ENCODE peak calls at places on chromosomes 3 and 15, in seven cellular contexts. R, L, Q, I, K, A and B are unnamed samples.

GRCh38 chr15:99734575-99734974 is 1.3 kb upstream of the LYSMD4 start:
- DNase-seq in R (no peak), L (no peak), Q (no peak), I (no peak), K (no peak), A (no peak), B (no peak)

GRCh38 chr3:173584834-173585831 is 187.6 kb downstream of the NLGN1 start:
- DNase-seq in R (no peak), L (peak; percentile 24), Q (peak; percentile 77), I (peak; percentile 16), K (peak; percentile 71), A (peak; percentile 2), B (no peak)

GRCh38 chr3:141262306-141262705 is 30.7 kb downstream of the PXYLP1 start:
- DNase-seq in R (peak; percentile 67), L (peak; percentile 68), Q (peak; percentile 63), I (no peak), K (peak; percentile 85), A (no peak), B (no peak)

GRCh38 chr3:89488800-89489580 is 381.6 kb downstream of the EPHA3 start:
- DNase-seq in R (no peak), L (no peak), Q (no peak), I (no peak), K (no peak), A (no peak), B (no peak)

GRCh38 chr15:100328796-100329195 is 13.0 kb downstream of the ADAMTS17 start:
- DNase-seq in R (no peak), L (no peak), Q (no peak), I (no peak), K (no peak), A (no peak), B (no peak)

GRCh38 chr15:64019764-64020163 is 26.5 kb downstream of the DAPK2 start:
- DNase-seq in R (no peak), L (no peak), Q (peak; percentile 56), I (no peak), K (no peak), A (no peak), B (no peak)

GRCh38 chr3:74500257-74500656 is 114.2 kb downstream of the CNTN3 start:
- DNase-seq in R (no peak), L (no peak), Q (peak; percentile 55), I (no peak), K (no peak), A (no peak), B (no peak)

GRCh38 chr3:107956991-107957467 is 133.8 kb downstream of the CD47 start:
- DNase-seq in R (no peak), L (no peak), Q (peak; percentile 97), I (peak; percentile 87), K (peak; percentile 18), A (no peak), B (no peak)

GRCh38 chr3:13144163-13145023 is 71.2 kb upstream of the IQSEC1 start:
- DNase-seq in R (no peak), L (no peak), Q (no peak), I (no peak), K (no peak), A (no peak), B (no peak)

GRCh38 chr3:188212308-188212969 is 58.5 kb downstream of the LPP start:
- DNase-seq in R (peak; percentile 83), L (no peak), Q (peak; percentile 79), I (no peak), K (peak; percentile 86), A (no peak), B (no peak)

GRCh38 chr3:177482048-177482741 is 284.9 kb upstream of the TBL1XR1 start:
- DNase-seq in R (no peak), L (no peak), Q (peak; percentile 46), I (no peak), K (peak; percentile 88), A (no peak), B (no peak)

GRCh38 chr15:80932989-80933388 is 56.6 kb downstream of the MESD start:
- DNase-seq in R (peak; percentile 72), L (peak; percentile 14), Q (no peak), I (no peak), K (peak; percentile 22), A (no peak), B (no peak)

GRCh38 chr3:161475905-161476304 is 20.7 kb upstream of the OTOL1 start:
- DNase-seq in R (no peak), L (peak; percentile 65), Q (no peak), I (no peak), K (peak; percentile 37), A (no peak), B (no peak)

GRCh38 chr3:131477813-131478212 is 25.0 kb downstream of the MRPL3 start:
- DNase-seq in R (no peak), L (no peak), Q (no peak), I (no peak), K (no peak), A (no peak), B (no peak)

GRCh38 chr3:186757686-186758220 is 25.6 kb upstream of the EIF4A2 start:
- DNase-seq in R (no peak), L (no peak), Q (no peak), I (no peak), K (no peak), A (no peak), B (no peak)

GRCh38 chr3:59290358-59290757 is 240.5 kb upstream of the CFAP20DC start:
- DNase-seq in R (no peak), L (no peak), Q (peak; percentile 39), I (no peak), K (peak; percentile 10), A (no peak), B (no peak)

GRCh38 chr15:101357885-101358284 is 62.8 kb upstream of the SNRPA1 start:
- DNase-seq in R (no peak), L (no peak), Q (no peak), I (no peak), K (no peak), A (no peak), B (no peak)

GRCh38 chr3:109927161-109927560 is 589.8 kb upstream of the DPPA4 start:
- DNase-seq in R (peak; percentile 83), L (peak; percentile 96), Q (peak; percentile 92), I (peak; percentile 78), K (peak; percentile 97), A (no peak), B (no peak)

GRCh38 chr15:69540622-69541021 is 88.0 kb downstream of the RPLP1 start:
- DNase-seq in R (no peak), L (no peak), Q (no peak), I (no peak), K (no peak), A (no peak), B (no peak)

GRCh38 chr3:126928921-126929485 is 53.9 kb upstream of the PLXNA1 start:
- DNase-seq in R (no peak), L (no peak), Q (no peak), I (no peak), K (no peak), A (no peak), B (no peak)

GRCh38 chr3:126927405-126927750 is 55.5 kb upstream of the PLXNA1 start:
- DNase-seq in R (no peak), L (no peak), Q (no peak), I (no peak), K (no peak), A (no peak), B (no peak)

GRCh38 chr3:126925411-126926171 is 57.3 kb upstream of the PLXNA1 start:
- DNase-seq in R (no peak), L (no peak), Q (no peak), I (no peak), K (no peak), A (no peak), B (no peak)

GRCh38 chr3:126927846-126928245 is 55.1 kb upstream of the PLXNA1 start:
- DNase-seq in R (no peak), L (peak; percentile 47), Q (no peak), I (no peak), K (no peak), A (no peak), B (no peak)

GRCh38 chr3:126926684-126927404 is 56.1 kb upstream of the PLXNA1 start:
- DNase-seq in R (peak; percentile 55), L (peak; percentile 85), Q (peak; percentile 84), I (no peak), K (peak; percentile 89), A (no peak), B (peak; percentile 81)
- TF ChIP-seq CTCF in R (peak; percentile 54), L (peak; percentile 70), Q (peak; percentile 61), I (peak; percentile 22), K (peak; percentile 41), A (no peak), B (no peak)

DNA sequence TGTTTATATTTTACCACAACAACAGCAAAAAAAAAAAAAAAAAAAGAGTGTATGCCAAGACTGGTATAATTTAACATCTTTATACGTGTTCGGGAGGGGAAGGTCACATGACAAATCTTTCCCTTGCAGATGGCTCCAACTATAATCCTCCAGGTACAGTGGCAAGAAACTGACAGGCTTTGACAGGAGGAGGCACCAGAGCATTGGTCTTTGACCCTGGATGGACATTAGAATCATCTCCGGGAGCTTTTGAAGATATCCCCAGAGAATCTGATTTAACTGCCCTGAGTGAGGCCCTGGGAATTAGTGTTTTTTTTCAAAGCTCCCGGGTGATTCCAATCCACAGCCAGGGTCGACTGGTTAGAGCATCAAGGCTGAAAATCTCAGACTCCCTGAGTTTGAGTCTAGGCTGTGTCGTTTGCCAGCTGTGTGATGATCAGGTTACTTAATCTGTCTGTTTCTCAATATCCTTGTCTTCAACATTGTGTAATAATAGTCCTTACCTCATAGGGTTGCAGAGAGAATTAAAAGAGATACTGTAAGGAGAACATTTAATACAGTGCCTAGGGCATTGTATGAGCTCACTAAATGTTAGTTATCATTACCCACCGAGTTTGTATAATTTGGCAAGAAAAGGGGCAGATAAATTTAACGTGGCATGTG is 8.9 kb upstream of the SEMA5B start:
- DNase-seq in R (peak; percentile 8), L (peak; percentile 25), Q (peak; percentile 69), I (no peak), K (no peak), A (no peak), B (no peak)
- TF ChIP-seq CTCF in R (no peak), L (no peak), Q (no peak), I (no peak), K (no peak), A (no peak), B (no peak)

GRCh38 chr15:73366766-73367623 is 1.8 kb downstream of the HCN4 start:
- DNase-seq in R (no peak), L (no peak), Q (no peak), I (no peak), K (no peak), A (no peak), B (no peak)
- TF ChIP-seq CTCF in R (no peak), L (no peak), Q (no peak), I (no peak), K (no peak), A (no peak), B (no peak)

DNA sequence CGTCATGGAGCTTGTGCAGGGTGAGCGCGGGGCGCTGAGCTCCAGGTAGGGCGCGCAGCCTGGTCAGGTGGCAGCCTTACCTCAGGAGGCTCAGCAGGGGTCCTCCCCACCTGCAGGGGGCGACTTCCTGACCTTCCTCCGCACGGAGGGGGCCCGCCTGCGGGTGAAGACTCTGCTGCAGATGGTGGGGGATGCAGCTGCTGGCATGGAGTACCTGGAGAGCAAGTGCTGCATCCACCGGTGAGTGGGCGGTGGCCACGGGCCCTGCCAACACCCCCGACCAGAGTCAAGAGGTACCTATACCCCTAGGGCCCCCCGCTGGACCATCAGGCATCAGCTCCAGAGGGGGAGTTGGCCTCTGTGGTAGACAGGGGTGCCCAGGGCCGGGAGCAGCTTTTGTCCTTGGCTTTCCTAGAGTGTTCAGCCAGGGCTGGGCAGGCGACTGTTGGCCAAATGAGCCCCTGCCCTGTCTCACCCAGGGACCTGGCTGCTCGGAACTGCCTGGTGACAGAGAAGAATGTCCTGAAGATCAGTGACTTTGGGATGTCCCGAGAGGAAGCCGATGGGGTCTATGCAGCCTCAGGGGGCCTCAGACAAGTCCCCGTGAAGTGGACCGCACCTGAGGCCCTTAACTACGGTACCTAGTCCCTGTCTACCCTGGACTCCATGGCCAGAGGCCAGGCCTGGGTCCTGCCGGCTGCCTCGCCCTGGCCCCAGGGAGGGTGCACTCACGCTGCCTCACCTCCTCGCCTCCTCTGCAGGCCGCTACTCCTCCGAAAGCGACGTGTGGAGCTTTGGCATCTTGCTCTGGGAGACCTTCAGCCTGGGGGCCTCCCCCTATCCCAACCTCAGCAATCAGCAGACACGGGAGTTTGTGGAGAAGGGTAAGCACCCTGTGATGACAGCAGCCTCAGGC is 9.1 kb downstream of the FES start:
- DNase-seq in R (no peak), L (no peak), Q (no peak), I (no peak), K (no peak), A (no peak), B (no peak)
- TF ChIP-seq CTCF in R (peak; percentile 2), L (peak; percentile 23), Q (no peak), I (peak; percentile 20), K (no peak), A (no peak), B (no peak)